ENCODE peak calls at places on chromosomes 4 and X, in seven cellular contexts. One of them, this sample, is unnamed.

GRCh38 chr4:113781439-113782040 is 20.0 kb upstream of the CAMK2D start:
- DNase-seq in amygdala: no peak
- DNase-seq in NCI-H2081: peak; percentile 26
- DNase-seq in dermis microvascular lymphatic vessel endothelial cell: peak; percentile 57
- DNase-seq in NCI-H446 treated with DMSO at 0.1 percent for 48 hours: peak; percentile 17
- DNase-seq in Right ventricle myocardium inferior: no peak
- DNase-seq in DMS53: peak; percentile 63
- DNase-seq in this sample: peak; percentile 32

GRCh38 chrX:151702741-151703352 is 7.6 kb downstream of the PRRG3 start:
- DNase-seq in amygdala: no peak
- DNase-seq in NCI-H2081: no peak
- DNase-seq in dermis microvascular lymphatic vessel endothelial cell: no peak
- DNase-seq in NCI-H446 treated with DMSO at 0.1 percent for 48 hours: no peak
- DNase-seq in Right ventricle myocardium inferior: no peak
- DNase-seq in DMS53: no peak
- DNase-seq in this sample: no peak

GRCh38 chr4:20195071-20195885 is 56.4 kb upstream of the SLIT2 start:
- DNase-seq in amygdala: no peak
- DNase-seq in NCI-H2081: no peak
- DNase-seq in dermis microvascular lymphatic vessel endothelial cell: no peak
- DNase-seq in NCI-H446 treated with DMSO at 0.1 percent for 48 hours: no peak
- DNase-seq in Right ventricle myocardium inferior: no peak
- DNase-seq in DMS53: no peak
- DNase-seq in this sample: no peak

GRCh38 chrX:10597871-10598270 is 22.5 kb downstream of the MID1 start:
- DNase-seq in amygdala: no peak
- DNase-seq in NCI-H2081: peak; percentile 24
- DNase-seq in dermis microvascular lymphatic vessel endothelial cell: peak; percentile 60
- DNase-seq in NCI-H446 treated with DMSO at 0.1 percent for 48 hours: no peak
- DNase-seq in Right ventricle myocardium inferior: no peak
- DNase-seq in DMS53: peak; percentile 36
- DNase-seq in this sample: peak; percentile 21

GRCh38 chrX:63424063-63424462 is 72.9 kb upstream of the SPIN4 start:
- DNase-seq in amygdala: no peak
- DNase-seq in NCI-H2081: no peak
- DNase-seq in dermis microvascular lymphatic vessel endothelial cell: no peak
- DNase-seq in NCI-H446 treated with DMSO at 0.1 percent for 48 hours: no peak
- DNase-seq in Right ventricle myocardium inferior: no peak
- DNase-seq in DMS53: peak; percentile 68
- DNase-seq in this sample: no peak

GRCh38 chr4:173025131-173025530 is 143.5 kb upstream of the GALNT7 start:
- DNase-seq in amygdala: peak; percentile 21
- DNase-seq in NCI-H2081: peak; percentile 69
- DNase-seq in dermis microvascular lymphatic vessel endothelial cell: peak; percentile 41
- DNase-seq in NCI-H446 treated with DMSO at 0.1 percent for 48 hours: peak; percentile 37
- DNase-seq in Right ventricle myocardium inferior: no peak
- DNase-seq in DMS53: peak; percentile 87
- DNase-seq in this sample: peak; percentile 83

GRCh38 chr4:124121511-124121934 is 591.0 kb downstream of the ANKRD50 start:
- DNase-seq in amygdala: no peak
- DNase-seq in NCI-H2081: no peak
- DNase-seq in dermis microvascular lymphatic vessel endothelial cell: peak; percentile 53
- DNase-seq in NCI-H446 treated with DMSO at 0.1 percent for 48 hours: no peak
- DNase-seq in Right ventricle myocardium inferior: no peak
- DNase-seq in DMS53: no peak
- DNase-seq in this sample: no peak

GRCh38 chr4:184988611-184989010 is 29.7 kb upstream of the HELT start:
- DNase-seq in amygdala: no peak
- DNase-seq in NCI-H2081: no peak
- DNase-seq in dermis microvascular lymphatic vessel endothelial cell: no peak
- DNase-seq in NCI-H446 treated with DMSO at 0.1 percent for 48 hours: no peak
- DNase-seq in Right ventricle myocardium inferior: no peak
- DNase-seq in DMS53: no peak
- DNase-seq in this sample: no peak

GRCh38 chr4:25144870-25145481 is 15.3 kb downstream of the SEPSECS start:
- DNase-seq in amygdala: no peak
- DNase-seq in NCI-H2081: peak; percentile 37
- DNase-seq in dermis microvascular lymphatic vessel endothelial cell: peak; percentile 47
- DNase-seq in NCI-H446 treated with DMSO at 0.1 percent for 48 hours: peak; percentile 6
- DNase-seq in Right ventricle myocardium inferior: no peak
- DNase-seq in DMS53: peak; percentile 70
- DNase-seq in this sample: peak; percentile 35

GRCh38 chr4:186169942-186170802 is 21.2 kb upstream of the CYP4V2 start:
- DNase-seq in amygdala: no peak
- DNase-seq in NCI-H2081: no peak
- DNase-seq in dermis microvascular lymphatic vessel endothelial cell: no peak
- DNase-seq in NCI-H446 treated with DMSO at 0.1 percent for 48 hours: no peak
- DNase-seq in Right ventricle myocardium inferior: no peak
- DNase-seq in DMS53: peak; percentile 4
- DNase-seq in this sample: no peak

GRCh38 chrX:134171661-134172587 is 65.1 kb upstream of the CCDC160 start:
- DNase-seq in amygdala: peak; percentile 3
- DNase-seq in NCI-H2081: no peak
- DNase-seq in dermis microvascular lymphatic vessel endothelial cell: peak; percentile 1
- DNase-seq in NCI-H446 treated with DMSO at 0.1 percent for 48 hours: peak; percentile 38
- DNase-seq in Right ventricle myocardium inferior: no peak
- DNase-seq in DMS53: peak; percentile 66
- DNase-seq in this sample: no peak

GRCh38 chr4:20618010-20618409 is 82.2 kb upstream of the PACRGL start:
- DNase-seq in amygdala: no peak
- DNase-seq in NCI-H2081: no peak
- DNase-seq in dermis microvascular lymphatic vessel endothelial cell: peak; percentile 30
- DNase-seq in NCI-H446 treated with DMSO at 0.1 percent for 48 hours: no peak
- DNase-seq in Right ventricle myocardium inferior: no peak
- DNase-seq in DMS53: no peak
- DNase-seq in this sample: peak; percentile 70

GRCh38 chrX:119763175-119763574 is 4.8 kb downstream of the SOWAHD start:
- DNase-seq in amygdala: no peak
- DNase-seq in NCI-H2081: no peak
- DNase-seq in dermis microvascular lymphatic vessel endothelial cell: no peak
- DNase-seq in NCI-H446 treated with DMSO at 0.1 percent for 48 hours: no peak
- DNase-seq in Right ventricle myocardium inferior: no peak
- DNase-seq in DMS53: no peak
- DNase-seq in this sample: no peak

GRCh38 chr4:32172761-32173160 is 1452.6 kb downstream of the PCDH7 start:
- DNase-seq in amygdala: no peak
- DNase-seq in NCI-H2081: no peak
- DNase-seq in dermis microvascular lymphatic vessel endothelial cell: peak; percentile 9
- DNase-seq in NCI-H446 treated with DMSO at 0.1 percent for 48 hours: no peak
- DNase-seq in Right ventricle myocardium inferior: no peak
- DNase-seq in DMS53: peak; percentile 32
- DNase-seq in this sample: no peak

GRCh38 chr4:177275999-177276398 is 33.7 kb upstream of the NEIL3 start:
- DNase-seq in amygdala: no peak
- DNase-seq in NCI-H2081: no peak
- DNase-seq in dermis microvascular lymphatic vessel endothelial cell: no peak
- DNase-seq in NCI-H446 treated with DMSO at 0.1 percent for 48 hours: no peak
- DNase-seq in Right ventricle myocardium inferior: no peak
- DNase-seq in DMS53: no peak
- DNase-seq in this sample: no peak

GRCh38 chrX:71953946-71954345 is 43.3 kb downstream of the NHSL2 start:
- DNase-seq in amygdala: no peak
- DNase-seq in NCI-H2081: no peak
- DNase-seq in dermis microvascular lymphatic vessel endothelial cell: no peak
- DNase-seq in NCI-H446 treated with DMSO at 0.1 percent for 48 hours: no peak
- DNase-seq in Right ventricle myocardium inferior: no peak
- DNase-seq in DMS53: no peak
- DNase-seq in this sample: no peak

GRCh38 chrX:141278306-141278705 is 36.0 kb upstream of the SPANXC start:
- DNase-seq in amygdala: no peak
- DNase-seq in NCI-H2081: no peak
- DNase-seq in dermis microvascular lymphatic vessel endothelial cell: peak; percentile 0
- DNase-seq in NCI-H446 treated with DMSO at 0.1 percent for 48 hours: no peak
- DNase-seq in Right ventricle myocardium inferior: no peak
- DNase-seq in DMS53: peak; percentile 54
- DNase-seq in this sample: no peak

GRCh38 chrX:13432776-13433605 is 113.1 kb upstream of the ATXN3L start:
- DNase-seq in amygdala: no peak
- DNase-seq in NCI-H2081: no peak
- DNase-seq in dermis microvascular lymphatic vessel endothelial cell: peak; percentile 12
- DNase-seq in NCI-H446 treated with DMSO at 0.1 percent for 48 hours: peak; percentile 91
- DNase-seq in Right ventricle myocardium inferior: no peak
- DNase-seq in DMS53: no peak
- DNase-seq in this sample: no peak

GRCh38 chrX:84487365-84488353 is 14.6 kb downstream of the HDX start:
- DNase-seq in amygdala: no peak
- DNase-seq in NCI-H2081: no peak
- DNase-seq in dermis microvascular lymphatic vessel endothelial cell: no peak
- DNase-seq in NCI-H446 treated with DMSO at 0.1 percent for 48 hours: no peak
- DNase-seq in Right ventricle myocardium inferior: no peak
- DNase-seq in DMS53: no peak
- DNase-seq in this sample: no peak

GRCh38 chrX:18294893-18295292 is 59.6 kb downstream of the SCML2 start:
- DNase-seq in amygdala: no peak
- DNase-seq in NCI-H2081: no peak
- DNase-seq in dermis microvascular lymphatic vessel endothelial cell: no peak
- DNase-seq in NCI-H446 treated with DMSO at 0.1 percent for 48 hours: no peak
- DNase-seq in Right ventricle myocardium inferior: no peak
- DNase-seq in DMS53: no peak
- DNase-seq in this sample: no peak

GRCh38 chr4:128715616-128716015 is 93.9 kb upstream of the JADE1 start:
- DNase-seq in amygdala: no peak
- DNase-seq in NCI-H2081: no peak
- DNase-seq in dermis microvascular lymphatic vessel endothelial cell: no peak
- DNase-seq in NCI-H446 treated with DMSO at 0.1 percent for 48 hours: no peak
- DNase-seq in Right ventricle myocardium inferior: no peak
- DNase-seq in DMS53: no peak
- DNase-seq in this sample: no peak

GRCh38 chr4:123399638-123400358 is 3.2 kb downstream of the SPRY1 start:
- DNase-seq in amygdala: no peak
- DNase-seq in NCI-H2081: no peak
- DNase-seq in dermis microvascular lymphatic vessel endothelial cell: no peak
- DNase-seq in NCI-H446 treated with DMSO at 0.1 percent for 48 hours: no peak
- DNase-seq in Right ventricle myocardium inferior: no peak
- DNase-seq in DMS53: no peak
- DNase-seq in this sample: no peak

GRCh38 chrX:78886550-78886949 is 58.6 kb upstream of the P2RY10 start:
- DNase-seq in amygdala: no peak
- DNase-seq in NCI-H2081: no peak
- DNase-seq in dermis microvascular lymphatic vessel endothelial cell: no peak
- DNase-seq in NCI-H446 treated with DMSO at 0.1 percent for 48 hours: no peak
- DNase-seq in Right ventricle myocardium inferior: no peak
- DNase-seq in DMS53: peak; percentile 58
- DNase-seq in this sample: no peak

GRCh38 chr4:70734971-70735370 is 13.2 kb downstream of the RUFY3 start:
- DNase-seq in amygdala: no peak
- DNase-seq in NCI-H2081: no peak
- DNase-seq in dermis microvascular lymphatic vessel endothelial cell: no peak
- DNase-seq in NCI-H446 treated with DMSO at 0.1 percent for 48 hours: no peak
- DNase-seq in Right ventricle myocardium inferior: no peak
- DNase-seq in DMS53: no peak
- DNase-seq in this sample: no peak

GRCh38 chrX:43655151-43655676 is 885 bp upstream of the MAOA start:
- DNase-seq in amygdala: peak; percentile 6
- DNase-seq in NCI-H2081: no peak
- DNase-seq in dermis microvascular lymphatic vessel endothelial cell: peak; percentile 44
- DNase-seq in NCI-H446 treated with DMSO at 0.1 percent for 48 hours: no peak
- DNase-seq in Right ventricle myocardium inferior: no peak
- DNase-seq in DMS53: peak; percentile 73
- DNase-seq in this sample: peak; percentile 9

GRCh38 chrX:40474205-40474626 is 106.6 kb upstream of the ATP6AP2 start:
- DNase-seq in amygdala: no peak
- DNase-seq in NCI-H2081: peak; percentile 53
- DNase-seq in dermis microvascular lymphatic vessel endothelial cell: no peak
- DNase-seq in NCI-H446 treated with DMSO at 0.1 percent for 48 hours: peak; percentile 3
- DNase-seq in Right ventricle myocardium inferior: no peak
- DNase-seq in DMS53: peak; percentile 96
- DNase-seq in this sample: peak; percentile 97

GRCh38 chr4:149997881-149998421 is 80.3 kb upstream of the DCLK2 start:
- DNase-seq in amygdala: no peak
- DNase-seq in NCI-H2081: no peak
- DNase-seq in dermis microvascular lymphatic vessel endothelial cell: peak; percentile 57
- DNase-seq in NCI-H446 treated with DMSO at 0.1 percent for 48 hours: no peak
- DNase-seq in Right ventricle myocardium inferior: no peak
- DNase-seq in DMS53: peak; percentile 77
- DNase-seq in this sample: peak; percentile 73

GRCh38 chrX:37348237-37349130 is 680 bp upstream of the PRRG1 start:
- DNase-seq in amygdala: no peak
- DNase-seq in NCI-H2081: no peak
- DNase-seq in dermis microvascular lymphatic vessel endothelial cell: no peak
- DNase-seq in NCI-H446 treated with DMSO at 0.1 percent for 48 hours: no peak
- DNase-seq in Right ventricle myocardium inferior: no peak
- DNase-seq in DMS53: peak; percentile 7
- DNase-seq in this sample: no peak

GRCh38 chr4:142815834-142816233 is 30.3 kb downstream of the INPP4B start:
- DNase-seq in amygdala: no peak
- DNase-seq in NCI-H2081: no peak
- DNase-seq in dermis microvascular lymphatic vessel endothelial cell: no peak
- DNase-seq in NCI-H446 treated with DMSO at 0.1 percent for 48 hours: peak; percentile 29
- DNase-seq in Right ventricle myocardium inferior: no peak
- DNase-seq in DMS53: peak; percentile 12
- DNase-seq in this sample: no peak

GRCh38 chr4:79682161-79682560 is 274.1 kb upstream of the GK2 start:
- DNase-seq in amygdala: no peak
- DNase-seq in NCI-H2081: no peak
- DNase-seq in dermis microvascular lymphatic vessel endothelial cell: no peak
- DNase-seq in NCI-H446 treated with DMSO at 0.1 percent for 48 hours: no peak
- DNase-seq in Right ventricle myocardium inferior: no peak
- DNase-seq in DMS53: no peak
- DNase-seq in this sample: no peak

GRCh38 chr4:107721436-107722090 is 1.5 kb upstream of the PAPSS1 start:
- DNase-seq in amygdala: no peak
- DNase-seq in NCI-H2081: no peak
- DNase-seq in dermis microvascular lymphatic vessel endothelial cell: no peak
- DNase-seq in NCI-H446 treated with DMSO at 0.1 percent for 48 hours: no peak
- DNase-seq in Right ventricle myocardium inferior: peak; percentile 44
- DNase-seq in DMS53: no peak
- DNase-seq in this sample: peak; percentile 34

GRCh38 chr4:39642885-39643550 is 4.4 kb upstream of the SMIM14 start:
- DNase-seq in amygdala: no peak
- DNase-seq in NCI-H2081: no peak
- DNase-seq in dermis microvascular lymphatic vessel endothelial cell: no peak
- DNase-seq in NCI-H446 treated with DMSO at 0.1 percent for 48 hours: no peak
- DNase-seq in Right ventricle myocardium inferior: no peak
- DNase-seq in DMS53: no peak
- DNase-seq in this sample: no peak

GRCh38 chr4:79042079-79042674 is 102.9 kb upstream of the PAQR3 start:
- DNase-seq in amygdala: no peak
- DNase-seq in NCI-H2081: peak; percentile 50
- DNase-seq in dermis microvascular lymphatic vessel endothelial cell: peak; percentile 30
- DNase-seq in NCI-H446 treated with DMSO at 0.1 percent for 48 hours: peak; percentile 59
- DNase-seq in Right ventricle myocardium inferior: no peak
- DNase-seq in DMS53: peak; percentile 69
- DNase-seq in this sample: peak; percentile 85

GRCh38 chrX:20515841-20516461 is 249.2 kb upstream of the RPS6KA3 start:
- DNase-seq in amygdala: no peak
- DNase-seq in NCI-H2081: no peak
- DNase-seq in dermis microvascular lymphatic vessel endothelial cell: peak; percentile 73
- DNase-seq in NCI-H446 treated with DMSO at 0.1 percent for 48 hours: peak; percentile 14
- DNase-seq in Right ventricle myocardium inferior: no peak
- DNase-seq in DMS53: peak; percentile 80
- DNase-seq in this sample: no peak

GRCh38 chrX:53003111-53003510 is 44.8 kb upstream of the FAM156A start:
- DNase-seq in amygdala: no peak
- DNase-seq in NCI-H2081: no peak
- DNase-seq in dermis microvascular lymphatic vessel endothelial cell: no peak
- DNase-seq in NCI-H446 treated with DMSO at 0.1 percent for 48 hours: no peak
- DNase-seq in Right ventricle myocardium inferior: no peak
- DNase-seq in DMS53: no peak
- DNase-seq in this sample: no peak

GRCh38 chrX:104318330-104319009 is 63.7 kb upstream of the ESX1 start:
- DNase-seq in amygdala: no peak
- DNase-seq in NCI-H2081: no peak
- DNase-seq in dermis microvascular lymphatic vessel endothelial cell: peak; percentile 74
- DNase-seq in NCI-H446 treated with DMSO at 0.1 percent for 48 hours: no peak
- DNase-seq in Right ventricle myocardium inferior: no peak
- DNase-seq in DMS53: peak; percentile 91
- DNase-seq in this sample: no peak

GRCh38 chr4:157043131-157043530 is 32.8 kb upstream of the GLRB start:
- DNase-seq in amygdala: no peak
- DNase-seq in NCI-H2081: no peak
- DNase-seq in dermis microvascular lymphatic vessel endothelial cell: peak; percentile 41
- DNase-seq in NCI-H446 treated with DMSO at 0.1 percent for 48 hours: peak; percentile 87
- DNase-seq in Right ventricle myocardium inferior: no peak
- DNase-seq in DMS53: no peak
- DNase-seq in this sample: peak; percentile 33

GRCh38 chrX:149845385-149845784 is 35.6 kb upstream of the MAGEA8 start:
- DNase-seq in amygdala: no peak
- DNase-seq in NCI-H2081: no peak
- DNase-seq in dermis microvascular lymphatic vessel endothelial cell: no peak
- DNase-seq in NCI-H446 treated with DMSO at 0.1 percent for 48 hours: no peak
- DNase-seq in Right ventricle myocardium inferior: no peak
- DNase-seq in DMS53: no peak
- DNase-seq in this sample: no peak

This sample was measured in NCI-H69.